ENCODE peak calls at places on chromosomes 3 and 15, in six cellular contexts. F, B, O, M, J and E are unnamed samples.
A peak's percentile ranks its signal among the peaks of the same experiment; 100 is the strongest.

GRCh38 chr3:56855856-56856538 is 54.2 kb upstream of the ARHGEF3 start:
- DNase-seq in B (no peak), J (peak; percentile 36), O (no peak), F (peak; percentile 18), M (peak; percentile 85), E (no peak)

GRCh38 chr3:127747066-127747465 is 74.3 kb downstream of the ABTB1 start:
- DNase-seq in F (no peak), O (no peak), M (no peak), B (no peak), J (no peak), E (no peak)

GRCh38 chr15:36468746-36469145 is 110.7 kb upstream of the CDIN1 start:
- DNase-seq in B (no peak), M (no peak), O (no peak), J (no peak), F (no peak), E (no peak)

GRCh38 chr15:36814708-36815107 is 235.3 kb downstream of the CDIN1 start:
- DNase-seq in M (no peak), B (no peak), O (no peak), F (no peak), J (no peak), E (no peak)

GRCh38 chr15:90153658-90154057 is 47.5 kb upstream of the SEMA4B start:
- DNase-seq in B (no peak), O (no peak), F (no peak), M (no peak), J (no peak), E (no peak)

GRCh38 chr3:60053518-60054265 is 1003.9 kb upstream of the CFAP20DC start:
- DNase-seq in J (no peak), O (no peak), F (no peak), B (no peak), M (no peak), E (no peak)

GRCh38 chr3:142077859-142078500 is 71.4 kb downstream of the TFDP2 start:
- DNase-seq in O (no peak), M (no peak), J (no peak), B (no peak), F (no peak), E (no peak)

GRCh38 chr3:34268032-34268760 is 469.8 kb downstream of the PDCD6IP start:
- DNase-seq in M (no peak), O (no peak), J (no peak), F (no peak), B (no peak), E (no peak)

GRCh38 chr3:186783731-186784515 is 546 bp downstream of the EIF4A2 start:
- DNase-seq in O (peak; percentile 75), B (peak; percentile 59), F (peak; percentile 88), J (peak; percentile 89), M (peak; percentile 73), E (peak; percentile 49)

GRCh38 chr3:184981071-184981470 is 169.1 kb downstream of the VPS8 start:
- DNase-seq in F (no peak), O (no peak), B (no peak), M (no peak), J (peak; percentile 51), E (no peak)

GRCh38 chr3:52453496-52454234 is at the start of gene TNNC1:
- DNase-seq in O (no peak), B (no peak), J (peak; percentile 35), F (peak; percentile 41), M (peak; percentile 71), E (no peak)

GRCh38 chr3:53274938-53275666 is 19.3 kb upstream of the TKT start:
- DNase-seq in M (no peak), J (no peak), F (no peak), O (no peak), B (no peak), E (no peak)

GRCh38 chr15:59594493-59594942 is 17.1 kb upstream of the GCNT3 start:
- DNase-seq in O (no peak), M (no peak), J (peak; percentile 50), F (peak; percentile 61), B (peak; percentile 92), E (no peak)

GRCh38 chr3:133662256-133662773 is 574 bp upstream of the TOPBP1 start:
- DNase-seq in B (no peak), F (peak; percentile 33), J (no peak), O (no peak), M (peak; percentile 37), E (no peak)

GRCh38 chr3:106691476-106691875 is 685.8 kb upstream of the CCDC54 start:
- DNase-seq in F (no peak), O (no peak), M (no peak), J (no peak), B (no peak), E (no peak)

GRCh38 chr15:99873451-99873850 is 140.2 kb upstream of the LYSMD4 start:
- DNase-seq in B (no peak), J (no peak), O (no peak), M (no peak), F (no peak), E (no peak)

GRCh38 chr3:112411425-112411824 is 78.5 kb downstream of the CD200 start:
- DNase-seq in J (no peak), B (no peak), M (no peak), F (no peak), O (no peak), E (no peak)

GRCh38 chr3:149784064-149784704 is 8.2 kb downstream of the ANKUB1 start:
- DNase-seq in J (no peak), F (no peak), M (no peak), O (no peak), B (peak; percentile 34), E (no peak)

GRCh38 chr15:69253156-69253555 is 45.6 kb upstream of the PAQR5 start:
- DNase-seq in F (peak; percentile 16), J (no peak), M (no peak), O (no peak), B (no peak), E (no peak)

GRCh38 chr15:60370804-60371700 is 26.7 kb downstream of the ANXA2 start:
- DNase-seq in J (peak; percentile 73), F (peak; percentile 87), B (peak; percentile 74), O (no peak), M (no peak), E (peak; percentile 38)

GRCh38 chr3:102936511-102936910 is 501.7 kb downstream of the ZPLD1 start:
- DNase-seq in M (no peak), B (no peak), O (no peak), F (no peak), J (no peak), E (no peak)

GRCh38 chr15:47184003-47184404 is 533.3 kb upstream of the SEMA6D start:
- DNase-seq in B (no peak), O (peak; percentile 40), M (peak; percentile 74), J (peak; percentile 11), F (no peak), E (no peak)

GRCh38 chr3:126130981-126131750 is 47.2 kb upstream of the SLC41A3 start:
- DNase-seq in B (no peak), O (no peak), M (no peak), J (peak; percentile 5), F (no peak), E (peak; percentile 12)

GRCh38 chr3:40779039-40779438 is 254.3 kb downstream of the ZNF621 start:
- DNase-seq in O (no peak), F (no peak), M (peak; percentile 49), B (no peak), J (no peak), E (no peak)
- TF ChIP-seq CTCF in O (no peak), F (no peak), M (peak; percentile 36), B (no peak), J (no peak), E (no peak)

DNA sequence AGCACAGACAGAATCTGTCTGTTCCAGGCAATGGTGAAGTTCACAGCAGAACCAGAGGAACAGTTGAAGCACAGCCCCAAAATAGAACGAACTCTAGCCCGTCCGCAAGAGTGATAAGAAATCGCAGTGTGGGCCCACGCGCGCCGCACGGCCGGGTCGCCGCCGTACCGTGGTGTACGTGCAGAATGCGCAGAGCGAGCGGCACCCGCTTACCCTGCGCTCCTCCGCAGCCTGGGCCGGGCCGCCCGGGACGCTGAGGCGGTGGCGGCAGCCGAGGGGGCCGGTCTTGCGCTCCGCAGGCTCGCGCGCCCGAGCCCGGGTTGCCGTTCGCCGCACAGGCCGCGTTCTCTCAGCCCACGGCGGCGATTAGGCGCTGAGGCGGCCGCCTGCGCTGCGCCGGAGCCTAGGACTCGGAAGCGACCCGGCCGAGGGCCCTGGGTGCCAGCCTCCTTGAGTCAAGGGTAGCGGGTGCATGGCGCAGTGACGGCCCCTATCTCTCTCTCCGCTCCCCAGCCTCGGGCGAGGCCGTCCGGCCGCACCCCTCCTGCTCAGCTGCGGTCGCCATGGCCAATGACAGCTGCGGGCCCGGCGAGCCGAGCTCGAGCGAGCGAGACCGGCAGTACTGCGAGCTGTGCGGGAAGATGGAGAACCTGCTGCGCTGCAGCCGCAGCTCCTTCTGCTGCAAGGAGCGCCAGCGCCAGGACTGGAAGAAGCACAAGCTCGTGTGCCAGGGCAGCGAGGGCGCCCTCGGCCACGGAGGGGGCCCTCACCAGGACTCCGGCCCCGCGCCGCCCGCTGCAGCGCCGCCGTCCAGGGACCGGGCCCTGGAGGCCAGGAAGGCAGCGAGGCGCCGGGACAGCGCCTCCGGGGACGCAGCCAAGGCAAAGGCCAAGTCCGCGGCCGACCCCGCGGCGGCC is 20.5 kb downstream of the WDR73 start:
- DNase-seq in M (peak; percentile 76), B (peak; percentile 46), O (peak; percentile 43), J (peak; percentile 79), F (peak; percentile 76), E (no peak)
- TF ChIP-seq CTCF in M (peak; percentile 1), B (no peak), O (no peak), J (no peak), F (no peak), E (no peak)

GRCh38 chr3:51388286-51389029 is 2.6 kb upstream of the RBM15B start:
- DNase-seq in M (peak; percentile 54), F (peak; percentile 85), O (no peak), J (peak; percentile 81), B (peak; percentile 90), E (no peak)
- TF ChIP-seq CTCF in M (peak; percentile 0), F (peak; percentile 33), O (peak; percentile 46), J (peak; percentile 26), B (peak; percentile 63), E (no peak)

GRCh38 chr3:109081746-109082510 is 36.0 kb downstream of the MORC1 start:
- DNase-seq in J (peak; percentile 14), M (peak; percentile 85), B (peak; percentile 45), F (peak; percentile 75), O (peak; percentile 9), E (no peak)
- TF ChIP-seq CTCF in J (peak; percentile 65), M (peak; percentile 87), B (peak; percentile 95), F (peak; percentile 68), O (peak; percentile 77), E (no peak)

DNA sequence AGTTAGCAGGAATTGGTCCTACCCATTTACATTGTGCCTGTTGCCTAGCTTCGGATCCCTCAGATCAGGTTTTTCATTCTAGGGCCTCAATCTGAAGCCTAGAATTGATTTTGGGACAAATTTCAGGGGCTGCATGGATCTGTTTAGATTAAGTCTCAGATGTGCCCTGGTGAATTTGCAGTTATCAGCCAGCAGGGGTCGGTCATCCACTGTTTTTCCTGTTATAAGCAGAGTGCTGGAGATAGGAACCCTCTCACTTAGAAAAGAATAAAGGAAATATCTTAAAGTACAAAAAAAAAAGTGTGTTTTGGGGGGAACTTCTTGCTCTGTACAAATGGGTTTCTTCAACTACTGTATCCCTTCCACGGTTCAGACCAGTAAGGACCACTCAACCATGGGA is 212.5 kb downstream of the BCHE start:
- DNase-seq in J (no peak), O (no peak), M (peak; percentile 35), F (no peak), B (no peak), E (no peak)
- TF ChIP-seq CTCF in J (peak; percentile 32), O (no peak), M (peak; percentile 62), F (peak; percentile 43), B (peak; percentile 54), E (no peak)